ENCODE peak calls at places on chromosomes 13 and 19, in six cellular contexts. T is activated T-helper 1 cell treated with anti-CD3 and anti-CD28 coated beads, Interleukin-12 subunit alpha, Interleukin-12 subunit beta, Interleukin-2, Interleukin-4 antibody, amounts not matched to agents 30 ng/mL and 10 ng/mL and 1 ng/mL, durations not matched to agents 14 hours and 24 hours and 36 hours; V is T-helper 2 cell; X is AG08396; L is sciatic nerve; S is HEK293T. Z is an unnamed sample.

GRCh38 chr13:64453831-64454230 is 2776.3 kb downstream of the PCDH9 start:
- DNase-seq in T (no peak), X (no peak), S (peak; percentile 30), V (no peak), L (no peak), Z (no peak)

GRCh38 chr19:31448221-31448657 is 99.0 kb upstream of the TSHZ3 start:
- DNase-seq in V (no peak), T (no peak), L (no peak), S (no peak), X (peak; percentile 86), Z (peak; percentile 29)

GRCh38 chr13:82432949-82433348 is 1449.3 kb downstream of the SLITRK1 start:
- DNase-seq in S (no peak), X (no peak), V (no peak), T (no peak), L (no peak), Z (no peak)

GRCh38 chr13:61774903-61775302 is 359.3 kb upstream of the PCDH20 start:
- DNase-seq in L (no peak), S (no peak), X (no peak), T (no peak), V (no peak), Z (no peak)

GRCh38 chr19:42512743-42513304 is 15.5 kb downstream of the CEACAM1 start:
- DNase-seq in T (no peak), V (no peak), S (no peak), X (no peak), L (no peak), Z (no peak)

GRCh38 chr19:17706750-17707181 is 12.5 kb upstream of the MAP1S start:
- DNase-seq in L (no peak), S (peak; percentile 60), T (no peak), X (peak; percentile 70), V (no peak), Z (no peak)

GRCh38 chr19:28296506-28296905 is 916.4 kb downstream of the UQCRFS1 start:
- DNase-seq in S (no peak), T (no peak), X (no peak), L (no peak), V (no peak), Z (no peak)

GRCh38 chr13:25686831-25687495 is 315.2 kb downstream of the ATP8A2 start:
- DNase-seq in S (no peak), T (no peak), X (no peak), L (no peak), V (no peak), Z (no peak)

GRCh38 chr19:2981898-2982297 is 4.5 kb downstream of the TLE6 start:
- DNase-seq in V (no peak), S (no peak), T (no peak), L (no peak), X (no peak), Z (no peak)

GRCh38 chr19:6108721-6109633 is 1.3 kb downstream of the RFX2 start:
- DNase-seq in V (no peak), T (no peak), S (no peak), L (peak; percentile 83), X (peak; percentile 63), Z (peak; percentile 66)

GRCh38 chr19:32606289-32606688 is 25.3 kb downstream of the PDCD5 start:
- DNase-seq in X (no peak), S (no peak), V (no peak), L (no peak), T (no peak), Z (no peak)

GRCh38 chr13:73025212-73026012 is 33.4 kb upstream of the KLF5 start:
- DNase-seq in X (no peak), S (no peak), T (no peak), L (no peak), V (no peak), Z (no peak)

GRCh38 chr19:29293736-29294342 is 80.9 kb upstream of the UQCRFS1 start:
- DNase-seq in T (no peak), S (no peak), X (no peak), V (no peak), L (no peak), Z (no peak)

GRCh38 chr19:8238251-8238650 is 29.1 kb downstream of the CERS4 start:
- DNase-seq in T (no peak), S (no peak), X (no peak), V (no peak), L (no peak), Z (no peak)

GRCh38 chr19:1183543-1184172 is 9.6 kb upstream of the SBNO2 start:
- DNase-seq in L (no peak), T (no peak), V (no peak), X (no peak), S (no peak), Z (peak; percentile 62)

GRCh38 chr13:49667773-49668172 is 23.5 kb downstream of the EBPL start:
- DNase-seq in V (no peak), X (peak; percentile 52), S (no peak), L (no peak), T (no peak), Z (no peak)

GRCh38 chr19:805161-805561 is 7.9 kb downstream of the PTBP1 start:
- DNase-seq in L (peak; percentile 55), T (no peak), X (no peak), S (no peak), V (no peak), Z (no peak)

GRCh38 chr13:106580551-106580950 is 12.6 kb upstream of the ARGLU1 start:
- DNase-seq in X (no peak), V (no peak), L (no peak), T (no peak), S (no peak), Z (no peak)

GRCh38 chr19:1945899-1946298 is 4.9 kb downstream of the CSNK1G2 start:
- DNase-seq in V (no peak), L (no peak), S (peak; percentile 81), X (peak; percentile 48), T (no peak), Z (peak; percentile 65)

GRCh38 chr13:66154981-66155380 is 1075.2 kb downstream of the PCDH9 start:
- DNase-seq in V (no peak), X (no peak), S (no peak), L (no peak), T (no peak), Z (no peak)

GRCh38 chr19:21604351-21604926 is 99.0 kb downstream of the ZNF429 start:
- DNase-seq in X (peak; percentile 54), L (no peak), S (no peak), V (no peak), T (no peak), Z (no peak)

GRCh38 chr13:61162636-61163035 is 253.0 kb downstream of the PCDH20 start:
- DNase-seq in T (no peak), S (no peak), L (no peak), V (no peak), X (no peak), Z (no peak)

GRCh38 chr19:46368116-46368515 is 21.2 kb downstream of the PPP5C start:
- DNase-seq in V (no peak), S (no peak), T (no peak), L (peak; percentile 42), X (no peak), Z (no peak)

Z was measured in transverse colon.